ENCODE peak calls at places on chromosome 13, in four cellular contexts. One of them, this sample, is unnamed.

GRCh38 chr13:47598340-47598911 is 402.6 kb downstream of the SUCLA2 start:
- DNase-seq in SK-N-SH: peak; percentile 7
- DNase-seq in A549: no peak
- DNase-seq in HepG2: no peak
- DNase-seq in this sample: no peak

GRCh38 chr13:27339299-27339698 is 68.7 kb downstream of the RASL11A start:
- DNase-seq in A549: peak; percentile 37
- DNase-seq in SK-N-SH: peak; percentile 61
- DNase-seq in HepG2: peak; percentile 60
- DNase-seq in this sample: peak; percentile 58

GRCh38 chr13:92390217-92390616 is 836.4 kb upstream of the GPC6 start:
- DNase-seq in HepG2: no peak
- DNase-seq in A549: no peak
- DNase-seq in SK-N-SH: no peak
- DNase-seq in this sample: no peak

GRCh38 chr13:32728327-32728726 is 142.1 kb downstream of the PDS5B start:
- DNase-seq in A549: no peak
- DNase-seq in HepG2: no peak
- DNase-seq in SK-N-SH: no peak
- DNase-seq in this sample: no peak

GRCh38 chr13:44052843-44053607 is 173.3 kb downstream of the LACC1 start:
- DNase-seq in HepG2: no peak
- DNase-seq in SK-N-SH: no peak
- DNase-seq in A549: no peak
- DNase-seq in this sample: no peak

GRCh38 chr13:47418206-47418920 is 521.5 kb upstream of the HTR2A start:
- DNase-seq in SK-N-SH: no peak
- DNase-seq in HepG2: no peak
- DNase-seq in A549: no peak
- DNase-seq in this sample: no peak

GRCh38 chr13:60790620-60791019 is 393.6 kb downstream of the TDRD3 start:
- DNase-seq in SK-N-SH: no peak
- DNase-seq in HepG2: no peak
- DNase-seq in A549: no peak
- DNase-seq in this sample: no peak

GRCh38 chr13:28128926-28129325 is 9.4 kb upstream of the PAN3 start:
- DNase-seq in A549: no peak
- DNase-seq in HepG2: no peak
- DNase-seq in SK-N-SH: no peak
- DNase-seq in this sample: no peak

GRCh38 chr13:114019367-114019766 is 45.5 kb upstream of the C13orf46 start:
- DNase-seq in HepG2: no peak
- DNase-seq in A549: peak; percentile 25
- DNase-seq in SK-N-SH: peak; percentile 79
- DNase-seq in this sample: no peak

GRCh38 chr13:113140677-113141590 is 17.5 kb upstream of the PROZ start:
- DNase-seq in A549: no peak
- DNase-seq in HepG2: no peak
- DNase-seq in SK-N-SH: peak; percentile 12
- DNase-seq in this sample: no peak

GRCh38 chr13:45156565-45157361 is 36.5 kb downstream of the GTF2F2 start:
- DNase-seq in SK-N-SH: no peak
- DNase-seq in HepG2: no peak
- DNase-seq in A549: no peak
- DNase-seq in this sample: no peak

GRCh38 chr13:32309312-32309711 is 5.9 kb downstream of the ZAR1L start:
- DNase-seq in A549: no peak
- DNase-seq in SK-N-SH: no peak
- DNase-seq in HepG2: no peak
- DNase-seq in this sample: no peak

GRCh38 chr13:75226755-75227435 is 255.1 kb downstream of the TBC1D4 start:
- DNase-seq in A549: no peak
- DNase-seq in HepG2: no peak
- DNase-seq in SK-N-SH: no peak
- DNase-seq in this sample: no peak

GRCh38 chr13:51666839-51667238 is 82.6 kb downstream of the WDFY2 start:
- DNase-seq in A549: no peak
- DNase-seq in SK-N-SH: no peak
- DNase-seq in HepG2: no peak
- DNase-seq in this sample: no peak

GRCh38 chr13:51666316-51666715 is 82.1 kb downstream of the WDFY2 start:
- DNase-seq in SK-N-SH: no peak
- DNase-seq in A549: no peak
- DNase-seq in HepG2: no peak
- DNase-seq in this sample: no peak

GRCh38 chr13:51668580-51669195 is 84.4 kb downstream of the WDFY2 start:
- DNase-seq in SK-N-SH: no peak
- DNase-seq in A549: no peak
- DNase-seq in HepG2: peak; percentile 80
- DNase-seq in this sample: no peak

GRCh38 chr13:51665456-51665855 is 81.2 kb downstream of the WDFY2 start:
- DNase-seq in A549: no peak
- DNase-seq in HepG2: no peak
- DNase-seq in SK-N-SH: no peak
- DNase-seq in this sample: no peak

DNA sequence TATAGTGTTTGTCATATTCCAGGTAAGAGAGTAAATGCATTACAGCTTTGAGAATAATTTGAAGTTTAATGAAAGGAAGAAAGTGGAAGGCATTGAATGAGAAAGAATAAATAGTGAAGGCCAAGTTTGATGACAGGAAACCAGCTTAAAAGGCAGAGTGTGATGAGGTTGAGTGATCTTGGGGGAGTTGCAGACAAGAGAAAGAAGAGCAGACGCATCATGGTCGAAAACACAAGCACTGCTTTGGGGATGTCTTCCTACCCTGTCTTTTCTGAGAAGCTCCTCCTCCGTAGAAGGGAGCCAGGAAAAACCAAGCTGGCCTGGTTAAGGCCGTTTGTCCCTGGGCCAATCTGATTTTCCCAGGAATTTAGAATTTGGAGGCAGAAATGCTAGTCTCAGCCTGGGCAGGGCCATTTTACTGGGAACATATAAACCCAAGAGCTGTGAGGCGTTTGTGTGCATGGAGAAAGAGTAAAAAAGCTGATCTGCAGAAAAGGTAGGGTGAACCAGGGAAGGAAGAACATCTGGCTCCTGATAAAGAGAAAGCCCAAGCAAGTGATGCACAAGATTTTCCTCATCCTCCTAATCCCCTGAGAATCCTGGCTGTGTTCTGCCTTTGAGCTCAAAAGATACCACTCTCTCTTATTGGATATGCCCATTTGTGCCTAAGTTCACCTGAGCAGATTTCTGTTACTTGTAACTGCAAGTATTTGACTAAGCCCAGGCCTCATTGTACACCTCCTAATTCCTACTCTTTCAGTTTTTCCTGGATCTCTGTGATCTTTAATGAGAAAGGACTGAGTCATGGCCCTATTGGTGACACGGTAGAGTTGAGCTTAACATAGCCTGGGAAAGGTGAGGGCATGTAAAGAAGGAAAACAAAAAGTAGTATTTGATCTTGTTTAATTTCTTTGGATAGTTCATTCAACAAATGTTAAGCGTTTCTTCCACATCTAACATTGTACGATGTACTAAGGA is 80.0 kb downstream of the WDFY2 start:
- DNase-seq in SK-N-SH: no peak
- DNase-seq in HepG2: no peak
- DNase-seq in A549: no peak
- DNase-seq in this sample: no peak
- TF ChIP-seq MAX in SK-N-SH: no peak
- TF ChIP-seq MAX in HepG2: no peak
- TF ChIP-seq MAX in A549: no peak
- TF ChIP-seq MAX in this sample: no peak

DNA sequence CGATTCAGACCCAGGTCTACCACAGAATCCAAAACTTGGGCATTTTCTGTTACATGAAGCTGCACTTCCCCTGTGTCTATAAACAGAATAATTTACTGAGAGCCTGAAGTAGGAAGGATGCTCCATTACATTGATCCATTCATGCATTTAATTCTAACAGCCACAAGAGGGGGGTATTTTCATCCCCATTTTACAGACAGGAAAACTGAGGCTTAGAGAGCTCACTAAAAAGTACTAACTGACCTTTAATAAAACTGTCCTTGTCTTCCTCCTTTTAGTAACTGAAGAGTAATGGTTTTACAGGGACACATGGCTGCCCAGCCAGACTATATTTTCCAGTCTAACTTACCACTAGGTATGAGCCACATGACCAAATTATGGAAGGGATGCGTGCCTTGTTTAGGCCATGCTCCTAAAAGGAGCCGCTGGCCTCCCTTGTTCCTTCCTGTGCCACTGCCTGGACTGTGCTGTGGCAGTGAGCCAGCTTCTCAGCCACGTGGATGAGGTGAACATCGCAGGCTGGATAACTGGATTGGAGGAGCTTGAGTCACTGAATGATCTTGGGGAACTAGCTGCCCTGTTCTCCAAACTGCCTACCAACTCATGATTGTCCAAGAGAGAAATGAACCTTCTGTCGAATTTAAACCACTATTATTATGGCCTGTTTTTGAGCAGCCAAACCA is 108.3 kb downstream of the DOCK9 start:
- DNase-seq in HepG2: no peak
- DNase-seq in SK-N-SH: no peak
- DNase-seq in A549: no peak
- DNase-seq in this sample: peak; percentile 79
- TF ChIP-seq MAX in HepG2: no peak
- TF ChIP-seq MAX in SK-N-SH: no peak
- TF ChIP-seq MAX in A549: no peak
- TF ChIP-seq MAX in this sample: peak; percentile 78

DNA sequence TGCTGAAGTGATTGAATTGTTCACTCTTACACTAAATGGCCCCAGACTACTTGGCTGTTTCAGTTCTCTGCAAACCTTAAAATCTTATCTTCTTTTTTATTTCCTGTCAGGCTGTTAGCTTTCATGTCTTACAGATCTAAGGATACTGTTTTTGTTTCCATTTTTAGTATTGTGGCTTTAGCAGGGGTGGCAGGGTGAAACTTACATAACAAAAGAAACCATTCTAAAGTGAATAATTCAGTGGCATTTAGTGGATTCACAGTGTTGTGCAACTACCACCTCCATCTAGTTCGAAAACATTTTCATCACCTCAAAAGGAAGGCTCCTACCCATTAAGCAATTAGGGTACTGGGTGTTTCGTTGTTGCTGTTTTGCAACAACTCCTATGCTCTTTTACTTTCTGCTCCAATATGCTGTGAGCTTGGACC is 19.8 kb downstream of the TMEM272 start:
- DNase-seq in SK-N-SH: no peak
- DNase-seq in A549: no peak
- DNase-seq in HepG2: no peak
- DNase-seq in this sample: peak; percentile 24
- TF ChIP-seq MAX in SK-N-SH: no peak
- TF ChIP-seq MAX in A549: no peak
- TF ChIP-seq MAX in HepG2: no peak
- TF ChIP-seq MAX in this sample: no peak

GRCh38 chr13:79935121-79935520 is 405.8 kb downstream of the SPRY2 start:
- DNase-seq in HepG2: no peak
- DNase-seq in SK-N-SH: no peak
- DNase-seq in A549: no peak
- DNase-seq in this sample: no peak
- TF ChIP-seq MAX in HepG2: no peak
- TF ChIP-seq MAX in SK-N-SH: no peak
- TF ChIP-seq MAX in A549: no peak
- TF ChIP-seq MAX in this sample: no peak

GRCh38 chr13:109606404-109607028 is 179.9 kb downstream of the IRS2 start:
- DNase-seq in HepG2: no peak
- DNase-seq in SK-N-SH: no peak
- DNase-seq in A549: no peak
- DNase-seq in this sample: no peak
- TF ChIP-seq MAX in HepG2: no peak
- TF ChIP-seq MAX in SK-N-SH: no peak
- TF ChIP-seq MAX in A549: no peak
- TF ChIP-seq MAX in this sample: no peak

GRCh38 chr13:65309906-65310305 is 1920.2 kb downstream of the PCDH9 start:
- DNase-seq in SK-N-SH: no peak
- DNase-seq in A549: no peak
- DNase-seq in HepG2: no peak
- DNase-seq in this sample: no peak
- TF ChIP-seq MAX in SK-N-SH: no peak
- TF ChIP-seq MAX in A549: no peak
- TF ChIP-seq MAX in HepG2: no peak
- TF ChIP-seq MAX in this sample: no peak

GRCh38 chr13:106029901-106030300 is 505.6 kb downstream of the EFNB2 start:
- DNase-seq in HepG2: no peak
- DNase-seq in A549: no peak
- DNase-seq in SK-N-SH: no peak
- DNase-seq in this sample: no peak

GRCh38 chr13:106033634-106034033 is 501.8 kb downstream of the EFNB2 start:
- DNase-seq in A549: peak; percentile 3
- DNase-seq in HepG2: peak; percentile 4
- DNase-seq in SK-N-SH: no peak
- DNase-seq in this sample: peak; percentile 4

GRCh38 chr13:106034201-106034600 is 501.3 kb downstream of the EFNB2 start:
- DNase-seq in A549: no peak
- DNase-seq in HepG2: no peak
- DNase-seq in SK-N-SH: no peak
- DNase-seq in this sample: no peak

DNA sequence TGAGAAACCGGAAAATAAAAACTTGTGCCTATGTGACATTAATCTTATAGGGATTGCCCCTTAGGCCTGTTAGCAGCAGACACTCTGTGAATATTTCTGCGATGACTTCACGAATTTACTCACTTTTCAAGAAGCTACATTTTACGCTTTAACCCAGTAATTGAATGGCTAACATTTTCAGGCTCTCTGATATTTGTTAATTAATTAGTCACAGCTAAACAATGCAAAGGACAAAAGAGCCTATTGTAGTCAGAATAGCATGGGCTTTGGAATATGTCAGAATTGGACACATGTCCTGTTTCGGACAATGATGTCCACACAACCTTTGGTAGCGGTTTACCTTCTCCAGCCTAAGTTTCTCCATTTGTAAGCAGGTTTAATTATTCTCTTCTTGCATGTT is 506.5 kb downstream of the EFNB2 start:
- DNase-seq in HepG2: no peak
- DNase-seq in A549: no peak
- DNase-seq in SK-N-SH: no peak
- DNase-seq in this sample: no peak
- TF ChIP-seq MAX in HepG2: no peak
- TF ChIP-seq MAX in A549: no peak
- TF ChIP-seq MAX in SK-N-SH: no peak
- TF ChIP-seq MAX in this sample: no peak

DNA sequence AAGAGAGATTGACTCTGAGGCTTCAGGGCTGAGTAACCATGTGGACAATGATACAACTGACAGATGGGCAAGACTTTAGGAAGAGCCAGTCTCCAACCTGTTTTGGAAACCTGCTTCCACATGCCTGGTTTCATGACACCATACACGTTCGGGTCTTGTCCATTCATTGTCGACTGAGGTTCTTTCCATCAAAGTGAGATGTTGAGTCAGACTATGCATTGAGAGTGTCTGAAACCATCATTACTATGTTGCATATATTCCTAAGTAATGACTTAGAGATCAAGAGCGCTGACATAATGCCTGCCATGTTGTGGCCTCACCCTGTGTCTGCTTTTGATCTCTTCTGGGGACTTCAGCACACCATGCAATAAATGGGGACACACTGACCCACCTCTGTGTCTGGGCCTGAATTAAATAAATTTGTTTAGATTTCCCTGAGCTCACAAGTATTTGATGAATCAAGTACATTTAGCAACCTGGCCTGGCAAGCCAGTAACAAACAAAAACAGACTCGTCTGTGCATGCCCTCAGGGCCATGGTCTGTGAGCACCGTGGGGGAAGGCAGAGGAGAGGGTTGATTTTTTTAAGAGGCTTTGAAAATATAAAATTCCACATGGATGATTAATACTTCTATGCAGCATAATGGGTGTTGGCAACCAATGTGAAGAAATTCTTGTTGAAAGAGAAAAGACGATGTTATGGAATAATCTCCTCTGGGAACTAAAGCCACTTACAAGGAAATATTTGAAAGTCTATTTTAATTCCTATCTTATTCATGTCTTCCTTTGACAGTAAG is 49.9 kb upstream of the UBAC2 start:
- DNase-seq in HepG2: no peak
- DNase-seq in A549: peak; percentile 20
- DNase-seq in SK-N-SH: no peak
- DNase-seq in this sample: no peak
- TF ChIP-seq MAX in HepG2: no peak
- TF ChIP-seq MAX in A549: peak; percentile 16
- TF ChIP-seq MAX in SK-N-SH: no peak
- TF ChIP-seq MAX in this sample: no peak

This sample was measured in endothelial cell of umbilical vein.